ENCODE peak calls at places on chromosome 2, in ten cellular contexts. W, F, Q, I, L, G, V, S, C and P are unnamed samples.

GRCh38 chr2:226746206-226746800 is 53.3 kb downstream of the IRS1 start:
- DNase-seq in Q (no peak), I (no peak), F (no peak), W (no peak), G (no peak), C (no peak), S (no peak), V (no peak), L (no peak), P (no peak)

GRCh38 chr2:143284087-143284675 is 155.0 kb downstream of the ARHGAP15 start:
- DNase-seq in V (peak), C (peak), S (no peak), L (no peak), I (peak), Q (peak), G (no peak), W (no peak), F (no peak), P (peak)

GRCh38 chr2:118046628-118047210 is 32.8 kb upstream of the CCDC93 start:
- DNase-seq in C (peak), Q (peak), S (no peak), F (no peak), I (peak), V (peak), W (no peak), G (no peak), L (no peak), P (no peak)

GRCh38 chr2:55887906-55888625 is 35.5 kb downstream of the EFEMP1 start:
- DNase-seq in I (no peak), L (no peak), V (peak), G (no peak), W (no peak), Q (peak), F (no peak), S (no peak), C (peak), P (no peak)

GRCh38 chr2:104361414-104361813 is 492.5 kb upstream of the POU3F3 start:
- DNase-seq in G (no peak), W (no peak), L (no peak), S (no peak), C (no peak), V (no peak), I (peak), Q (no peak), F (no peak), P (no peak)

GRCh38 chr2:36351291-36352023 is 4.1 kb upstream of the CRIM1 start:
- DNase-seq in Q (peak), I (no peak), C (no peak), G (no peak), W (no peak), V (no peak), S (no peak), F (no peak), L (no peak), P (no peak)

GRCh38 chr2:165009466-165009865 is 54.1 kb upstream of the SLC38A11 start:
- DNase-seq in W (no peak), I (no peak), L (no peak), G (no peak), Q (peak), C (no peak), F (no peak), S (no peak), V (no peak), P (no peak)

GRCh38 chr2:53104263-53104662 is 663.3 kb upstream of the CHAC2 start:
- DNase-seq in I (peak), C (peak), S (no peak), W (no peak), F (no peak), L (no peak), V (peak), Q (peak), G (no peak), P (no peak)

GRCh38 chr2:176145085-176145969 is 6.0 kb upstream of the HOXD4 start:
- DNase-seq in C (no peak), I (no peak), G (no peak), V (no peak), W (no peak), L (no peak), Q (no peak), S (no peak), F (no peak), P (no peak)

GRCh38 chr2:71941731-71942575 is 205.7 kb downstream of the CYP26B1 start:
- DNase-seq in I (no peak), G (no peak), L (no peak), F (no peak), W (no peak), V (no peak), S (no peak), Q (no peak), C (no peak), P (no peak)

GRCh38 chr2:31384351-31384750 is 30.2 kb downstream of the XDH start:
- DNase-seq in S (no peak), Q (peak), I (no peak), V (peak), C (peak), F (no peak), L (no peak), W (no peak), G (no peak), P (no peak)

GRCh38 chr2:199468561-199469513 is 11.1 kb upstream of the SATB2 start:
- DNase-seq in V (no peak), F (no peak), Q (no peak), W (no peak), L (no peak), C (no peak), S (no peak), I (no peak), G (peak), P (peak)

GRCh38 chr2:54725343-54726099 is 2.1 kb downstream of the EML6 start:
- DNase-seq in S (no peak), Q (no peak), I (no peak), L (no peak), W (no peak), G (no peak), C (peak), F (no peak), V (no peak), P (peak)

GRCh38 chr2:198098918-198099317 is 294.5 kb downstream of the PLCL1 start:
- DNase-seq in W (no peak), F (no peak), S (no peak), C (no peak), G (no peak), Q (peak), V (no peak), L (no peak), I (no peak), P (no peak)

GRCh38 chr2:45612741-45613140 is 1.7 kb upstream of the SRBD1 start:
- DNase-seq in Q (peak), I (no peak), S (no peak), F (no peak), W (no peak), C (no peak), L (no peak), V (no peak), G (no peak), P (no peak)

GRCh38 chr2:236156095-236156859 is 11.9 kb downstream of the GBX2 start:
- DNase-seq in W (no peak), S (no peak), F (no peak), G (no peak), V (no peak), Q (no peak), L (no peak), C (no peak), I (no peak), P (no peak)

GRCh38 chr2:159891917-159892691 is 94.1 kb upstream of the CD302 start:
- DNase-seq in C (peak), F (no peak), S (no peak), I (no peak), G (no peak), Q (peak), W (no peak), V (peak), L (no peak), P (no peak)

GRCh38 chr2:196944570-196944969 is 18.1 kb upstream of the PGAP1 start:
- DNase-seq in L (no peak), S (no peak), G (no peak), C (no peak), I (no peak), V (no peak), F (no peak), Q (no peak), W (no peak), P (no peak)